ENCODE peak calls at places on chromosomes 7 and 10, in nine cellular contexts. T is left lung; F is colonic mucosa; R is tibial artery; S is brain microvascular endothelial cell; D is breast epithelium; O is dorsolateral prefrontal cortex; C is CD8-positive, alpha-beta T cell; P is lower lobe of right lung. A is an unnamed sample.

GRCh38 chr7:31735991-31736982 is 49.3 kb downstream of the PPP1R17 start:
- DNase-seq in T (no peak), C (no peak), O (peak; percentile 59), F (peak; percentile 60), S (peak; percentile 48), D (peak; percentile 56), R (no peak), P (no peak), A (peak; percentile 57)

GRCh38 chr7:156772725-156773124 is 120.3 kb downstream of the LMBR1 start:
- DNase-seq in C (no peak), D (no peak), R (no peak), T (no peak), P (no peak), F (no peak), S (no peak), O (no peak), A (no peak)

GRCh38 chr10:15043674-15044073 is at the start of gene OLAH:
- DNase-seq in R (no peak), C (no peak), S (peak; percentile 39), F (no peak), P (no peak), T (no peak), O (no peak), D (no peak), A (no peak)

GRCh38 chr7:148486937-148487336 is 103.6 kb upstream of the C7orf33 start:
- DNase-seq in S (no peak), F (no peak), R (no peak), O (no peak), T (no peak), P (no peak), C (no peak), D (no peak), A (no peak)

GRCh38 chr10:69465457-69466157 is 14.3 kb downstream of the TSPAN15 start:
- DNase-seq in S (no peak), C (no peak), F (no peak), T (no peak), P (no peak), D (no peak), O (no peak), R (no peak), A (no peak)

GRCh38 chr10:130409931-130410330 is 273.7 kb downstream of the GLRX3 start:
- DNase-seq in T (no peak), F (no peak), R (no peak), S (no peak), P (no peak), O (no peak), C (no peak), D (no peak), A (no peak)

GRCh38 chr10:6729071-6729773 is 149.1 kb upstream of the PRKCQ start:
- DNase-seq in P (no peak), F (no peak), T (no peak), O (no peak), C (no peak), R (no peak), S (no peak), D (no peak), A (no peak)

GRCh38 chr7:142925413-142925812 is 8.1 kb downstream of the TRPV5 start:
- DNase-seq in O (no peak), R (no peak), D (no peak), F (no peak), P (no peak), T (no peak), C (no peak), S (no peak), A (no peak)

GRCh38 chr7:30681262-30682130 is 760 bp downstream of the CRHR2 start:
- DNase-seq in F (no peak), P (peak; percentile 61), T (no peak), D (no peak), O (no peak), S (no peak), C (no peak), R (no peak), A (no peak)

GRCh38 chr10:46218921-46219320 is 67.9 kb upstream of the ANTXRL start:
- DNase-seq in C (no peak), D (no peak), T (no peak), O (no peak), S (no peak), P (no peak), R (no peak), F (peak; percentile 11), A (no peak)

GRCh38 chr10:27601937-27602538 is 97.9 kb downstream of the RAB18 start:
- DNase-seq in P (no peak), R (no peak), O (no peak), S (no peak), C (no peak), D (no peak), F (no peak), T (no peak), A (no peak)

GRCh38 chr7:53539558-53539957 is 504.1 kb downstream of the POM121L12 start:
- DNase-seq in T (no peak), R (no peak), S (no peak), C (no peak), O (no peak), D (no peak), F (no peak), P (no peak), A (no peak)

GRCh38 chr10:79905322-79906314 is 43.3 kb downstream of the SFTPD start:
- DNase-seq in D (no peak), C (no peak), O (no peak), F (no peak), S (peak; percentile 24), T (no peak), R (no peak), P (no peak), A (no peak)

GRCh38 chr7:149886018-149886416 is 12.2 kb downstream of the ATP6V0E2 start:
- DNase-seq in P (no peak), F (no peak), R (no peak), O (no peak), S (no peak), D (no peak), T (no peak), C (no peak), A (no peak)

GRCh38 chr10:78405231-78405630 is 371.6 kb downstream of the RPS24 start:
- DNase-seq in D (no peak), R (peak; percentile 15), T (no peak), S (no peak), O (no peak), F (no peak), C (no peak), P (no peak), A (peak; percentile 13)

GRCh38 chr7:139231513-139232376 is 708 bp downstream of the UBN2 start:
- DNase-seq in P (peak; percentile 51), D (no peak), O (peak; percentile 35), F (peak; percentile 52), S (peak; percentile 15), T (peak; percentile 87), C (peak; percentile 19), R (peak; percentile 65), A (peak; percentile 51)

GRCh38 chr10:89845541-89846275 is 144.3 kb downstream of the KIF20B start:
- DNase-seq in P (no peak), C (no peak), R (no peak), S (peak; percentile 40), D (no peak), O (no peak), T (no peak), F (no peak), A (no peak)

GRCh38 chr7:84446991-84447480 is 252.4 kb upstream of the SEMA3A start:
- DNase-seq in S (no peak), T (peak; percentile 75), F (no peak), D (no peak), R (no peak), P (no peak), C (no peak), O (no peak), A (peak; percentile 51)

GRCh38 chr7:55476071-55476803 is 96.1 kb downstream of the VOPP1 start:
- DNase-seq in F (no peak), S (peak; percentile 87), C (no peak), P (no peak), R (no peak), O (no peak), T (no peak), D (no peak), A (no peak)

GRCh38 chr10:119281581-119282071 is 74.3 kb downstream of the GRK5 start:
- DNase-seq in F (no peak), C (no peak), O (peak; percentile 64), S (no peak), T (no peak), D (peak; percentile 75), P (no peak), R (peak; percentile 90), A (peak; percentile 77)

GRCh38 chr10:59868974-59869940 is 37.1 kb downstream of the CCDC6 start:
- DNase-seq in T (no peak), R (no peak), O (no peak), P (no peak), F (no peak), C (no peak), D (no peak), S (no peak), A (no peak)
- H3K27ac ChIP-seq in T (no peak overlapping the region), R (peak overlapping the region; percentile 82), O (no peak overlapping the region), P (no peak overlapping the region), F (peak overlapping the region; percentile 3), C (no peak overlapping the region), D (peak overlapping the region; percentile 2), S (no peak overlapping the region), A (no peak overlapping the region)

DNA sequence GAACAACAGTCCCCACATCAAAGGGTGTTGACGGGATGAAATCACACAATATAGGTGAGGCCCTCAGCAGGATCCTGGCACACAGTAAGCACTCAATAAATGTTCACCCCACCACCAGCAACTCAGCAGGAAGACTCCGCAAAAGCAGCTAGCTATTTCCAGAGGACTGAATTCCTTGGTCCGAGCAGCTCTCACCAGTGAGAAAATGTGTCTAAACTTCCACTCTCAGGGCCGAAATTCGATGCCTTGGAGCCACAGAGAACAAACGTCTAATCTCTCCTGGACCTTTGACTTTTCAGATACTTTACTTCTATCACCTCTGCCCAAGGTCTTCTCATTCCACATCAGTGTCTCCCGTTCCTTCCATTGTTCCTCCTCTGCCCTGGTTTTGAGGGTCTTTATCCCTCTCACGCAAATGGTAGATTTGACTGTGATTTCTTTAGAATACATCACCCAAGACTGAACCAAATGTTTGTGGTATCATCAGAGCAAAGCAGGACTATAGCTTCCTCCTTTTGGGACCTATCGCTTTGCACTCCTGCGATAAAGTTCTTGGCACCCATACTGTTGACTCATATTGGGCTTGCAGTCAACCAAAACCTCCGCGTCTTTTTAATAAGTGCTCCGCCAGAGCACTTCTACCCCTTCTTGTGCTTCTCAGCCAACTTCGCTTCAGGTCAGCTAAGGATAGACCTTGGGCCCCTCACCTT is 903 bp upstream of the NT5C2 start:
- DNase-seq in S (no peak), T (no peak), C (no peak), O (no peak), R (no peak), D (no peak), F (no peak), P (no peak), A (no peak)
- H3K4me3 ChIP-seq in S (no peak overlapping the region), T (peak overlapping the region; percentile 91), C (no peak overlapping the region), O (no peak overlapping the region), R (peak overlapping the region; percentile 88), D (peak overlapping the region; percentile 87), F (no peak overlapping the region), P (peak overlapping the region; percentile 79), A (no peak overlapping the region)

GRCh38 chr7:132492841-132493445 is 83.3 kb downstream of the PLXNA4 start:
- DNase-seq in F (no peak), O (no peak), P (no peak), T (no peak), R (no peak), C (no peak), S (no peak), D (no peak), A (no peak)
- TF ChIP-seq CTCF in F (no peak), O (no peak), P (no peak), T (no peak), R (no peak), C (no peak), S (no peak), D (no peak), A (no peak)

GRCh38 chr10:16905304-16905703 is 88.1 kb upstream of the RSU1 start:
- DNase-seq in R (no peak), D (no peak), F (no peak), P (no peak), C (no peak), T (no peak), O (no peak), S (no peak), A (no peak)
- H3K27ac ChIP-seq in R (no peak overlapping the region), D (no peak overlapping the region), F (no peak overlapping the region), P (no peak overlapping the region), C (no peak overlapping the region), T (no peak overlapping the region), O (no peak overlapping the region), S (no peak overlapping the region), A (no peak overlapping the region)